ENCODE peak calls at places on chromosomes 11 and 22, in nine cellular contexts. Z is right lobe of liver, K is HEK293T, F is uterus, A is lower lobe of right lung, S is NCI-H1436, M is erythroblast, B is nephron progenitor cell, C is bronchial epithelial cell. D is an unnamed sample.

GRCh38 chr11:133947298-133947905 is 9.4 kb downstream of the IGSF9B start:
- DNase-seq in Z (no peak), A (no peak), M (no peak), C (peak), K (peak), B (peak), S (peak), F (no peak), D (no peak)

GRCh38 chr11:8346157-8346755 is 82.6 kb upstream of the LMO1 start:
- DNase-seq in F (no peak), S (no peak), C (no peak), M (no peak), B (no peak), A (no peak), K (no peak), Z (no peak), D (no peak)

GRCh38 chr22:17767236-17768065 is 6.8 kb downstream of the BID start:
- DNase-seq in C (no peak), K (no peak), A (no peak), M (no peak), S (no peak), B (no peak), F (no peak), Z (no peak), D (no peak)

GRCh38 chr11:134379241-134379640 is 32.8 kb downstream of the B3GAT1 start:
- DNase-seq in K (no peak), B (no peak), A (no peak), F (no peak), S (no peak), C (no peak), Z (no peak), M (no peak), D (no peak)

GRCh38 chr11:112605093-112605666 is 344.5 kb upstream of the PLET1 start:
- DNase-seq in F (no peak), B (no peak), Z (no peak), M (no peak), K (no peak), C (no peak), A (no peak), S (no peak), D (no peak)

GRCh38 chr22:35505394-35506258 is 35.0 kb upstream of the RASD2 start:
- DNase-seq in Z (no peak), S (no peak), K (no peak), A (no peak), F (no peak), M (no peak), C (no peak), B (no peak), D (no peak)

GRCh38 chr11:119683783-119684182 is 45.2 kb downstream of the NECTIN1 start:
- DNase-seq in K (no peak), A (no peak), B (no peak), F (no peak), S (no peak), Z (no peak), M (no peak), C (peak), D (no peak)

GRCh38 chr11:48114740-48115139 is 101.9 kb upstream of the OR4B1 start:
- DNase-seq in F (no peak), A (no peak), Z (no peak), M (no peak), K (no peak), S (no peak), B (no peak), C (no peak), D (no peak)

GRCh38 chr11:71995726-71996291 is 2.9 kb upstream of the IL18BP start:
- DNase-seq in A (no peak), C (no peak), Z (no peak), S (no peak), B (no peak), F (no peak), M (peak), K (no peak), D (no peak)

GRCh38 chr11:26626346-26626745 is 54.3 kb upstream of the MUC15 start:
- DNase-seq in C (peak), S (no peak), B (no peak), A (no peak), Z (no peak), F (no peak), K (no peak), M (no peak), D (no peak)

GRCh38 chr11:45647329-45647728 is 18.1 kb downstream of the CHST1 start:
- DNase-seq in A (no peak), C (no peak), Z (no peak), B (no peak), M (no peak), K (no peak), S (no peak), F (no peak), D (no peak)

GRCh38 chr11:110076388-110076965 is 16.7 kb upstream of the ZC3H12C start:
- DNase-seq in F (no peak), C (peak), Z (no peak), A (no peak), B (peak), M (no peak), S (no peak), K (peak), D (no peak)

GRCh38 chr22:46086577-46087335 is 63.6 kb upstream of the PPARA start:
- DNase-seq in B (no peak), S (no peak), A (peak), Z (peak), K (no peak), M (no peak), C (no peak), F (no peak), D (peak)

GRCh38 chr22:38144025-38144405 is 33.5 kb upstream of the BAIAP2L2 start:
- DNase-seq in A (no peak), M (peak), B (no peak), K (no peak), Z (peak), F (no peak), S (no peak), C (no peak), D (no peak)